ENCODE peak calls at places on chromosomes 6 and 20, in five cellular contexts. One of them, this sample, is unnamed.

GRCh38 chr6:53707108-53707897 is 41.7 kb upstream of the KLHL31 start:
- DNase-seq in NCI-H1417: no peak
- DNase-seq in AG10803: no peak
- DNase-seq in HEK293T: no peak
- DNase-seq in T-cell: no peak
- DNase-seq in this sample: no peak

GRCh38 chr6:41651246-41651961 is 13.1 kb downstream of the MDFI start:
- DNase-seq in T-cell: no peak
- DNase-seq in HEK293T: no peak
- DNase-seq in AG10803: no peak
- DNase-seq in NCI-H1417: no peak
- DNase-seq in this sample: no peak

GRCh38 chr6:166430269-166430668 is 47.5 kb upstream of the MPC1 start:
- DNase-seq in HEK293T: no peak
- DNase-seq in AG10803: no peak
- DNase-seq in NCI-H1417: no peak
- DNase-seq in T-cell: no peak
- DNase-seq in this sample: no peak

GRCh38 chr6:25973923-25974555 is 11.4 kb downstream of the TRIM38 start:
- DNase-seq in NCI-H1417: no peak
- DNase-seq in HEK293T: no peak
- DNase-seq in T-cell: no peak
- DNase-seq in AG10803: no peak
- DNase-seq in this sample: no peak

GRCh38 chr6:50837589-50838445 is 19.1 kb downstream of the TFAP2B start:
- DNase-seq in AG10803: no peak
- DNase-seq in NCI-H1417: no peak
- DNase-seq in HEK293T: no peak
- DNase-seq in T-cell: no peak
- DNase-seq in this sample: no peak

GRCh38 chr6:136761227-136761922 is 30.9 kb downstream of the MAP3K5 start:
- DNase-seq in AG10803: no peak
- DNase-seq in HEK293T: no peak
- DNase-seq in T-cell: no peak
- DNase-seq in NCI-H1417: no peak
- DNase-seq in this sample: no peak

GRCh38 chr6:88517737-88518136 is 351.6 kb upstream of the CNR1 start:
- DNase-seq in HEK293T: no peak
- DNase-seq in NCI-H1417: no peak
- DNase-seq in T-cell: no peak
- DNase-seq in AG10803: no peak
- DNase-seq in this sample: no peak

GRCh38 chr6:111843347-111844147 is 29.7 kb downstream of the FYN start:
- DNase-seq in T-cell: peak
- DNase-seq in HEK293T: no peak
- DNase-seq in AG10803: no peak
- DNase-seq in NCI-H1417: no peak
- DNase-seq in this sample: no peak

GRCh38 chr20:19616620-19617019 is 141.4 kb upstream of the RIN2 start:
- DNase-seq in AG10803: no peak
- DNase-seq in T-cell: no peak
- DNase-seq in HEK293T: no peak
- DNase-seq in NCI-H1417: no peak
- DNase-seq in this sample: no peak

GRCh38 chr6:431986-432385 is 40.4 kb downstream of the IRF4 start:
- DNase-seq in HEK293T: no peak
- DNase-seq in T-cell: no peak
- DNase-seq in AG10803: no peak
- DNase-seq in NCI-H1417: no peak
- DNase-seq in this sample: no peak

GRCh38 chr20:11003341-11003740 is 329.5 kb upstream of the JAG1 start:
- DNase-seq in AG10803: no peak
- DNase-seq in NCI-H1417: no peak
- DNase-seq in HEK293T: no peak
- DNase-seq in T-cell: no peak
- DNase-seq in this sample: no peak

GRCh38 chr6:77401231-77401630 is 62.1 kb downstream of the HTR1B start:
- DNase-seq in AG10803: no peak
- DNase-seq in NCI-H1417: no peak
- DNase-seq in HEK293T: no peak
- DNase-seq in T-cell: no peak
- DNase-seq in this sample: no peak

GRCh38 chr6:70956451-70957283 is at the start of gene B3GAT2:
- DNase-seq in HEK293T: peak
- DNase-seq in NCI-H1417: peak
- DNase-seq in AG10803: peak
- DNase-seq in T-cell: no peak
- DNase-seq in this sample: peak

GRCh38 chr20:35281506-35282101 is 3.0 kb downstream of the EIF6 start:
- DNase-seq in NCI-H1417: no peak
- DNase-seq in HEK293T: no peak
- DNase-seq in T-cell: no peak
- DNase-seq in AG10803: no peak
- DNase-seq in this sample: no peak

GRCh38 chr6:134721095-134721400 is 228.9 kb downstream of the ALDH8A1 start:
- DNase-seq in T-cell: no peak
- DNase-seq in HEK293T: no peak
- DNase-seq in NCI-H1417: no peak
- DNase-seq in AG10803: peak
- DNase-seq in this sample: no peak

GRCh38 chr6:11650297-11650696 is 112.7 kb downstream of the TMEM170B start:
- DNase-seq in HEK293T: no peak
- DNase-seq in NCI-H1417: peak
- DNase-seq in AG10803: peak
- DNase-seq in T-cell: no peak
- DNase-seq in this sample: peak

GRCh38 chr6:158524311-158524710 is 35.6 kb upstream of the TMEM181 start:
- DNase-seq in HEK293T: no peak
- DNase-seq in AG10803: no peak
- DNase-seq in T-cell: no peak
- DNase-seq in NCI-H1417: no peak
- DNase-seq in this sample: no peak

GRCh38 chr6:126107475-126108121 is 121.3 kb downstream of the TRMT11 start:
- DNase-seq in HEK293T: no peak
- DNase-seq in AG10803: no peak
- DNase-seq in NCI-H1417: no peak
- DNase-seq in T-cell: no peak
- DNase-seq in this sample: peak

GRCh38 chr20:35617397-35618031 is 1.9 kb downstream of the SPAG4 start:
- DNase-seq in AG10803: peak
- DNase-seq in NCI-H1417: peak
- DNase-seq in HEK293T: peak
- DNase-seq in T-cell: no peak
- DNase-seq in this sample: peak

GRCh38 chr6:169933251-169933821 is 181.9 kb downstream of the ERMARD start:
- DNase-seq in NCI-H1417: peak
- DNase-seq in HEK293T: no peak
- DNase-seq in AG10803: no peak
- DNase-seq in T-cell: no peak
- DNase-seq in this sample: no peak

GRCh38 chr6:52994031-52994788 is 874 bp downstream of the GSTA4 start:
- DNase-seq in HEK293T: peak
- DNase-seq in NCI-H1417: peak
- DNase-seq in AG10803: peak
- DNase-seq in T-cell: no peak
- DNase-seq in this sample: peak

GRCh38 chr6:63278916-63279315 is 40.9 kb downstream of the LGSN start:
- DNase-seq in T-cell: no peak
- DNase-seq in AG10803: no peak
- DNase-seq in NCI-H1417: no peak
- DNase-seq in HEK293T: no peak
- DNase-seq in this sample: no peak

GRCh38 chr20:32965581-32966373 is 38.5 kb downstream of the SUN5 start:
- DNase-seq in NCI-H1417: no peak
- DNase-seq in HEK293T: no peak
- DNase-seq in T-cell: peak
- DNase-seq in AG10803: no peak
- DNase-seq in this sample: no peak

GRCh38 chr20:63322146-63322922 is 29.3 kb downstream of the COL20A1 start:
- DNase-seq in HEK293T: no peak
- DNase-seq in T-cell: no peak
- DNase-seq in NCI-H1417: no peak
- DNase-seq in AG10803: no peak
- DNase-seq in this sample: no peak

GRCh38 chr20:12198281-12198680 is 280.6 kb downstream of the BTBD3 start:
- DNase-seq in AG10803: no peak
- DNase-seq in HEK293T: no peak
- DNase-seq in NCI-H1417: no peak
- DNase-seq in T-cell: no peak
- DNase-seq in this sample: no peak

GRCh38 chr20:38128691-38129090 is 36.4 kb downstream of the TGM2 start:
- DNase-seq in NCI-H1417: no peak
- DNase-seq in HEK293T: no peak
- DNase-seq in T-cell: no peak
- DNase-seq in AG10803: no peak
- DNase-seq in this sample: no peak

GRCh38 chr6:156715839-156716238 is 61.3 kb upstream of the ARID1B start:
- DNase-seq in NCI-H1417: no peak
- DNase-seq in AG10803: no peak
- DNase-seq in T-cell: no peak
- DNase-seq in HEK293T: no peak
- DNase-seq in this sample: no peak

GRCh38 chr6:7157752-7158616 is 50.2 kb downstream of the RREB1 start:
- DNase-seq in T-cell: no peak
- DNase-seq in HEK293T: no peak
- DNase-seq in NCI-H1417: no peak
- DNase-seq in AG10803: peak
- DNase-seq in this sample: no peak

GRCh38 chr20:52405417-52405816 is 213.8 kb upstream of the ZFP64 start:
- DNase-seq in NCI-H1417: no peak
- DNase-seq in HEK293T: no peak
- DNase-seq in AG10803: peak
- DNase-seq in T-cell: no peak
- DNase-seq in this sample: no peak

GRCh38 chr20:11118802-11119380 is 445.1 kb upstream of the JAG1 start:
- DNase-seq in T-cell: no peak
- DNase-seq in AG10803: no peak
- DNase-seq in NCI-H1417: no peak
- DNase-seq in HEK293T: no peak
- DNase-seq in this sample: no peak

GRCh38 chr20:2379511-2380229 is 1.0 kb upstream of the TGM6 start:
- DNase-seq in NCI-H1417: peak
- DNase-seq in T-cell: peak
- DNase-seq in HEK293T: no peak
- DNase-seq in AG10803: no peak
- DNase-seq in this sample: no peak

GRCh38 chr6:170198298-170198697 is 92.6 kb downstream of the DLL1 start:
- DNase-seq in HEK293T: no peak
- DNase-seq in AG10803: no peak
- DNase-seq in NCI-H1417: no peak
- DNase-seq in T-cell: no peak
- DNase-seq in this sample: no peak

GRCh38 chr6:35385457-35386202 is 43.3 kb downstream of the PPARD start:
- DNase-seq in T-cell: no peak
- DNase-seq in HEK293T: no peak
- DNase-seq in AG10803: peak
- DNase-seq in NCI-H1417: peak
- DNase-seq in this sample: no peak

GRCh38 chr6:156963712-156964700 is 186.8 kb downstream of the ARID1B start:
- DNase-seq in HEK293T: no peak
- DNase-seq in AG10803: peak
- DNase-seq in T-cell: no peak
- DNase-seq in NCI-H1417: peak
- DNase-seq in this sample: no peak

GRCh38 chr6:71197770-71198169 is 90.8 kb upstream of the OGFRL1 start:
- DNase-seq in NCI-H1417: no peak
- DNase-seq in T-cell: no peak
- DNase-seq in AG10803: peak
- DNase-seq in HEK293T: peak
- DNase-seq in this sample: no peak

This sample was measured in neuronal stem cell.